ENCODE peak calls at places on chromosomes 13 and 19, in seven cellular contexts. F is T-helper 17 cell; V is gastroesophageal sphincter; C is left lung; E is activated naive CD8-positive, alpha-beta T cell treated with anti-CD3 and anti-CD28 coated beads, Interleukin-2, amount 10 ng/mL, durations not matched to agents 7 days and 5 days; T is stimulated activated naive CD8-positive, alpha-beta T cell treated with anti-CD3 and anti-CD28 coated beads, Interleukin-15, amount 100 ng/mL, for 72 hours; L is left lobe of liver. K is an unnamed sample.

GRCh38 chr19:49430678-49431329 is 5.6 kb downstream of the GFY start:
- ATAC-seq in F (no peak), T (peak; percentile 69), V (no peak), E (no peak), L (no peak), C (no peak), K (peak; percentile 6)

GRCh38 chr13:25840931-25841330 is 210.9 kb downstream of the SHISA2 start:
- ATAC-seq in C (no peak), E (no peak), T (no peak), F (no peak), V (no peak), L (no peak), K (no peak)

GRCh38 chr19:34193439-34193838 is 21.1 kb downstream of the LSM14A start:
- ATAC-seq in F (no peak), T (no peak), C (no peak), L (no peak), E (no peak), V (no peak), K (no peak)

GRCh38 chr19:39438270-39438934 is 2.7 kb upstream of the RPS16 start:
- ATAC-seq in V (no peak), F (no peak), L (no peak), C (no peak), T (no peak), E (no peak), K (no peak)

GRCh38 chr13:111272117-111272516 is 48.3 kb upstream of the TEX29 start:
- ATAC-seq in T (no peak), V (no peak), F (no peak), E (no peak), L (peak; percentile 38), C (no peak), K (no peak)

GRCh38 chr13:99630269-99630898 is 129.1 kb downstream of the TM9SF2 start:
- ATAC-seq in T (no peak), F (no peak), V (peak; percentile 71), C (peak; percentile 49), L (peak; percentile 79), E (no peak), K (no peak)

GRCh38 chr19:46704379-46705076 is 12.4 kb downstream of the PRKD2 start:
- ATAC-seq in E (peak; percentile 77), T (peak; percentile 91), V (peak; percentile 62), F (peak; percentile 95), C (peak; percentile 92), L (peak; percentile 91), K (peak; percentile 70)

GRCh38 chr13:83780201-83780600 is 102.1 kb downstream of the SLITRK1 start:
- ATAC-seq in F (no peak), E (no peak), C (peak; percentile 57), V (no peak), T (no peak), L (peak; percentile 63), K (peak; percentile 53)

GRCh38 chr19:4075373-4075772 is 8.7 kb upstream of the ZBTB7A start:
- ATAC-seq in V (no peak), E (peak; percentile 41), L (no peak), C (peak; percentile 54), F (no peak), T (peak; percentile 77), K (peak; percentile 19)

GRCh38 chr19:36093146-36093662 is 17.7 kb upstream of the OVOL3 start:
- ATAC-seq in V (no peak), E (no peak), F (peak; percentile 27), C (no peak), L (no peak), T (peak; percentile 92), K (no peak)

GRCh38 chr19:49362926-49363264 is 679 bp upstream of the TEAD2 start:
- ATAC-seq in L (peak; percentile 6), C (peak; percentile 1), T (no peak), V (no peak), E (no peak), F (no peak), K (no peak)

GRCh38 chr13:109779074-109779473 is 7.3 kb downstream of the IRS2 start:
- ATAC-seq in C (no peak), E (peak; percentile 88), V (no peak), T (peak; percentile 83), L (no peak), F (peak; percentile 83), K (no peak)

GRCh38 chr19:54653181-54653809 is 9.5 kb upstream of the LILRB4 start:
- ATAC-seq in E (no peak), V (no peak), T (no peak), F (no peak), L (peak; percentile 67), C (peak; percentile 49), K (no peak)

GRCh38 chr13:98372886-98373285 is 195.8 kb upstream of the RNF113B start:
- ATAC-seq in F (no peak), C (no peak), V (no peak), L (no peak), T (no peak), E (no peak), K (no peak)

GRCh38 chr19:48907671-48908070 is 7.6 kb downstream of the NUCB1 start:
- ATAC-seq in C (peak; percentile 68), L (peak; percentile 90), F (no peak), T (no peak), V (peak; percentile 34), E (no peak), K (no peak)

GRCh38 chr13:80339578-80339840 is 1.4 kb downstream of the SPRY2 start:
- ATAC-seq in T (no peak), C (no peak), V (no peak), E (no peak), L (no peak), F (no peak), K (no peak)

GRCh38 chr13:46571941-46572340 is 19.0 kb downstream of the LRCH1 start:
- ATAC-seq in E (no peak), T (no peak), L (no peak), F (no peak), C (no peak), V (no peak), K (no peak)

GRCh38 chr13:46106839-46107371 is 2.1 kb upstream of the CPB2 start:
- ATAC-seq in E (peak; percentile 61), L (no peak), V (no peak), T (no peak), C (no peak), F (no peak), K (no peak)

GRCh38 chr19:815079-815774 is 6.5 kb downstream of the PLPPR3 start:
- ATAC-seq in F (peak; percentile 13), T (peak; percentile 13), V (no peak), E (no peak), C (no peak), L (peak; percentile 3), K (peak; percentile 19)

GRCh38 chr19:3094638-3095374 is 644 bp downstream of the GNA11 start:
- ATAC-seq in C (no peak), F (peak; percentile 37), T (peak; percentile 69), E (peak; percentile 38), L (no peak), V (no peak), K (peak; percentile 1)

GRCh38 chr19:11359421-11359820 is 4.2 kb downstream of the PLPPR2 start:
- ATAC-seq in F (no peak), T (no peak), C (no peak), E (no peak), V (no peak), L (no peak), K (peak; percentile 67)

GRCh38 chr13:100790405-100790804 is 115.8 kb upstream of the TMTC4 start:
- ATAC-seq in C (no peak), V (no peak), F (no peak), T (no peak), E (no peak), L (no peak), K (no peak)

GRCh38 chr13:46622918-46623256 is 69.9 kb downstream of the LRCH1 start:
- ATAC-seq in C (peak; percentile 71), T (no peak), V (peak; percentile 90), E (no peak), F (no peak), L (peak; percentile 91), K (peak; percentile 54)

GRCh38 chr19:45515081-45515624 is 7.9 kb downstream of the VASP start:
- ATAC-seq in V (peak; percentile 67), F (peak; percentile 69), T (peak; percentile 63), L (peak; percentile 15), E (peak; percentile 59), C (peak; percentile 60), K (peak; percentile 32)

GRCh38 chr13:18212873-18213272 is 968.8 kb downstream of the TUBA3C start:
- ATAC-seq in C (peak; percentile 80), V (peak; percentile 78), T (peak; percentile 46), L (peak; percentile 68), F (peak; percentile 37), E (no peak), K (peak; percentile 96)

GRCh38 chr13:46158983-46159382 is 23.0 kb downstream of the LCP1 start:
- ATAC-seq in C (no peak), F (no peak), T (peak; percentile 75), L (no peak), V (no peak), E (no peak), K (no peak)

GRCh38 chr13:79306650-79307049 is 99.4 kb downstream of the RBM26 start:
- ATAC-seq in V (no peak), T (no peak), E (no peak), F (no peak), C (no peak), L (no peak), K (no peak)

GRCh38 chr13:29925457-29925856 is 75.0 kb upstream of the UBL3 start:
- ATAC-seq in E (no peak), L (peak; percentile 70), C (peak; percentile 56), F (no peak), V (peak; percentile 77), T (no peak), K (peak; percentile 70)

K was measured in esophagus mucosa.